ENCODE peak calls at places on chromosomes 5 and 9, in seven cellular contexts. W is IMR-90, Z is lower leg skin, I is adrenal gland, H is esophagus squamous epithelium, S is right lobe of liver, D is prostate gland. L is an unnamed sample.
A peak's percentile ranks its signal among the peaks of the same experiment; 100 is the strongest.

GRCh38 chr5:132821791-132822190 is 8.7 kb downstream of the SHROOM1 start:
- DNase-seq in I (no peak), S (no peak), H (no peak), W (peak; percentile 87), D (no peak), Z (no peak), L (no peak)

GRCh38 chr5:153565822-153566221 is 75.4 kb downstream of the GRIA1 start:
- DNase-seq in I (no peak), W (peak; percentile 76), D (no peak), H (no peak), S (no peak), Z (no peak), L (no peak)

GRCh38 chr9:108722396-108722795 is 133.4 kb downstream of the ACTL7B start:
- DNase-seq in D (no peak), W (no peak), H (no peak), I (no peak), Z (no peak), S (no peak), L (no peak)

GRCh38 chr5:171418982-171419662 is at the start of gene FGF18:
- DNase-seq in S (no peak), I (peak; percentile 16), H (no peak), D (no peak), Z (peak; percentile 84), W (peak; percentile 51), L (no peak)

GRCh38 chr9:249025-249424 is 34.4 kb downstream of the DOCK8 start:
- DNase-seq in H (no peak), W (no peak), I (no peak), D (no peak), S (no peak), Z (no peak), L (no peak)

GRCh38 chr5:128695791-128696520 is 157.9 kb upstream of the FBN2 start:
- DNase-seq in S (no peak), I (no peak), Z (no peak), H (no peak), W (peak; percentile 7), D (no peak), L (no peak)

GRCh38 chr9:135612437-135612836 is 26.9 kb downstream of the GLT6D1 start:
- DNase-seq in Z (peak; percentile 75), D (no peak), I (no peak), S (no peak), H (no peak), W (no peak), L (no peak)

GRCh38 chr5:15243301-15244020 is 256.5 kb upstream of the FBXL7 start:
- DNase-seq in S (no peak), I (no peak), D (no peak), Z (no peak), H (no peak), W (no peak), L (no peak)

GRCh38 chr5:137714931-137715330 is 21.0 kb downstream of the KLHL3 start:
- DNase-seq in Z (no peak), S (no peak), I (no peak), H (no peak), D (no peak), W (no peak), L (no peak)

GRCh38 chr9:130835441-130836298 is 616 bp downstream of the ABL1 start:
- DNase-seq in S (peak; percentile 65), H (no peak), I (peak; percentile 63), D (no peak), Z (no peak), W (peak; percentile 61), L (no peak)

GRCh38 chr9:5626727-5627634 is 1.9 kb upstream of the RIC1 start:
- DNase-seq in H (no peak), I (peak; percentile 42), Z (no peak), D (peak; percentile 22), S (no peak), W (peak; percentile 69), L (no peak)
- TF ChIP-seq POLR2A in H (no peak), I (no peak), Z (no peak), D (no peak), S (peak; percentile 29), W (no peak), L (no peak)

GRCh38 chr5:149605998-149606721 is 24.9 kb downstream of the ARHGEF37 start:
- DNase-seq in H (no peak), Z (no peak), I (no peak), D (peak; percentile 42), W (peak; percentile 82), S (no peak), L (peak; percentile 78)
- TF ChIP-seq POLR2A in H (no peak), Z (no peak), I (no peak), D (no peak), W (no peak), S (no peak), L (peak; percentile 33)

DNA sequence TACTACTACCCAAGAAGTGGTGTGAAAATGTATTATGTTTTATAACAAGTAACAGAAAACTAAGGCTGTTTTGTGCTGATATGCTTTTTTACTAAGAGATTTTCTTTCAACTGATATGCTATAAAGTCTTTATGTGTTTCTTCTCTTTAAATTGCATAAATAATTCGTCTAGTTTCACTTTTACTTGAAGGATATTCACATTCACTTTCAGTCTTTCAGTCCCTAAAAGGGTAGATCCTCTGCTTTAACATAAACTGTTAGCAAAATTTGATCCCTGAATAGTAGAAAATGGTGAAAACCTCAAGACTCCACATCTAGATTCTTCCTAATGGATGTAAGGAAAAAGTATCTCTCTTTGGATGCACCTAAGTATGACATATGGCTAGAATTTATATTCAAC is 69.0 kb upstream of the FST start:
- DNase-seq in S (no peak), I (no peak), D (no peak), Z (no peak), H (no peak), W (peak; percentile 28), L (no peak)
- TF ChIP-seq POLR2A in S (no peak), I (no peak), D (no peak), Z (no peak), H (no peak), W (no peak), L (no peak)

GRCh38 chr5:56359429-56359781 is 126.3 kb upstream of the ANKRD55 start:
- DNase-seq in W (no peak), Z (no peak), S (no peak), I (no peak), D (no peak), H (no peak), L (no peak)

GRCh38 chr5:56357426-56357825 is 124.3 kb upstream of the ANKRD55 start:
- DNase-seq in W (no peak), Z (no peak), S (no peak), H (no peak), D (no peak), I (no peak), L (no peak)

GRCh38 chr5:56358046-56358445 is 124.9 kb upstream of the ANKRD55 start:
- DNase-seq in Z (no peak), I (no peak), S (no peak), D (no peak), H (no peak), W (no peak), L (no peak)

GRCh38 chr5:56359809-56360685 is 126.9 kb upstream of the ANKRD55 start:
- DNase-seq in H (no peak), I (no peak), S (no peak), Z (no peak), D (no peak), W (peak; percentile 20), L (no peak)

DNA sequence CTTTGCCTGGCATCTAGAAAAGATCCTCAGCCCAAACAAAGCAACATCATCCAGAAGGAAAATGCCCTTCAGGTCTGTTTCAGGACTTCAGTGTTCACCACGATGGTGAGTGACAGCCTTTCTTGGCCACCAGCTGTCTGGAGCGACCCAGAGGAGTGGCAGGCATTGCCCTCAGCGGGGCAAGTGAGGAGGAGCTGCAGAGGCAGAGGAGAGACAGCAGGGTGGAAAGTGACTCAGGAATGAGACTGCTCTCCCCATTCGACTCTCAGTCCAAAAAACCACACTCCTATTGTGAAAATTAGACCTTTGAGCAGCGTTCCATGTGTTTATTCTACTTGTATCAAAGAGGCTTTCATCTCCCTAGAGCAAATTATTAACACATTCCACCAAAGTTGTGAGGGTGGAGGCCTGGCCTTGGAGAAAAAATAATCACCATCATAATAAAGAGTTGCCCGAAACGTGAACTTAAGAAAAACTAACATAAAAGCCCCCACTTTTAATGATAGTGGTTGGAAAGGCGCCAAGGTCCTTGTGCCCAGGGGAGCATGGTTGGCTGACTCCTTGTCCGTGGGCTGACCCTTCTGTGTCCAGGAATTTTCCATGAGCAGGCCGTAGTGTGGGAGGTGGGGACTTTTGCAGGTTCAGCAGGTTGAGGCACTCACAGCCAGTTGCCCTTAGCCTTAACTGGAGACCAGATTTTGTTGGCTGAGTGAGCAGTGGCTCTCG is 125.7 kb upstream of the ANKRD55 start:
- DNase-seq in I (peak; percentile 17), S (peak; percentile 82), Z (no peak), H (no peak), D (no peak), W (peak; percentile 12), L (peak; percentile 31)
- TF ChIP-seq POLR2A in I (no peak), S (peak; percentile 20), Z (no peak), H (no peak), D (no peak), W (no peak), L (no peak)

DNA sequence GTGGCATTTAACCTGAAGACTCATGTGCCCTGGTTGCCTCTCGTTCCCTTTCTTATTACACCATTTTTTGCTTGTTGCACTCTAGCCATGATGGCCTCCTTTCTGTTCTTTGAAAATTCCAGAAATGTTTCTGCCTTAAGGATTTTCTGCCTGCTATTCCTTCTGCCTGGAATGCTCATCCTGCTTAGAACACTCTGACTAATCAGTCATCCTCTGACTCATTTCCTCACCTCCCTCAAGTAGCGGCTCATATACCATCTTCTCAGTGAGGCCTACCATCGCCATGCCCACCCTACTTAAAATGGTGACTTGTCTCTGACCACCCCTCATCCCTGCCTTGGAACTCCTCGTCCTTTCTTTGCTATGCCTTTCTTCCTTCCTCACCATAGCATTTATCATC is 68.8 kb downstream of the KIF4B start:
- DNase-seq in D (no peak), I (no peak), W (peak; percentile 84), S (no peak), H (no peak), Z (no peak), L (peak; percentile 40)
- TF ChIP-seq POLR2A in D (no peak), I (no peak), W (no peak), S (no peak), H (no peak), Z (no peak), L (no peak)

GRCh38 chr5:115816226-115817042 is at the start of gene CDO1:
- DNase-seq in S (peak; percentile 86), H (no peak), I (peak; percentile 27), D (no peak), Z (peak; percentile 86), W (peak; percentile 59), L (no peak)
- TF ChIP-seq POLR2A in S (peak; percentile 86), H (no peak), I (peak; percentile 62), D (no peak), Z (no peak), W (peak; percentile 44), L (no peak)

DNA sequence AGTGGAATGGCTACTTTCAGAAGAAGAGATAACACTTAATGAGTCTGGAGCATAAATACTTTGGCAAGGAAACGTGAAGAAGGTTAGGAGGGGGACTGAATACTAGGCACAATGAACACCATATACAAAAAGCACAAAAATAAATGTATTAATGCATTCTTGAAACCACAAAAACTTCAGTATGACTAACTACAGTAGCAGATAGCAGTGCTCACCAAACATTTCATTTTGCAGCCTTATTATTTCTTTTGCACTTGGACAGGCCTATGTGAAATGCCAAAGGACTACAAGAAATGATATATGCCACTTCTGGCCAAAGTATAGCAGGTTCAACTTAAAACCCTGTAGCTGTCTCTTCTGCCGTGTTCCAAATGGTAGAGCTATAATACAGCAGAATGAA is 26.3 kb downstream of the UBQLN1 start:
- DNase-seq in W (no peak), I (no peak), S (no peak), H (no peak), D (no peak), Z (no peak), L (no peak)
- TF ChIP-seq POLR2A in W (no peak), I (no peak), S (no peak), H (no peak), D (no peak), Z (no peak), L (no peak)